ENCODE peak calls at places on chromosomes 1 and 21, in ten cellular contexts. P, H, U, L, Y, C, N, I, E and K are unnamed samples.

GRCh38 chr1:17611991-17612390 is 72.5 kb downstream of the ARHGEF10L start:
- DNase-seq in C (no peak), N (no peak), E (no peak), Y (peak), U (no peak), H (no peak), I (no peak), P (peak), L (peak), K (peak)

GRCh38 chr1:40762144-40762923 is 21.3 kb upstream of the KCNQ4 start:
- DNase-seq in N (no peak), Y (no peak), P (no peak), U (no peak), H (no peak), I (no peak), E (no peak), L (no peak), C (no peak), K (no peak)

GRCh38 chr1:40625476-40626382 is 39.8 kb downstream of the RIMS3 start:
- DNase-seq in Y (peak), E (no peak), H (no peak), L (no peak), C (peak), N (no peak), P (peak), I (no peak), U (no peak), K (no peak)

GRCh38 chr1:91020967-91021685 is 709 bp downstream of the ZNF644 start:
- DNase-seq in H (peak), E (peak), I (peak), Y (peak), P (peak), U (peak), L (peak), N (no peak), C (peak), K (peak)

GRCh38 chr1:6358144-6358624 is 35.4 kb downstream of the ACOT7 start:
- DNase-seq in I (peak), P (no peak), C (no peak), E (no peak), Y (no peak), N (no peak), L (no peak), H (no peak), U (peak), K (peak)

GRCh38 chr1:175597969-175598765 is 145.2 kb downstream of the TNR start:
- DNase-seq in Y (peak), C (no peak), H (no peak), I (no peak), P (no peak), U (no peak), E (no peak), N (no peak), L (no peak), K (peak)

GRCh38 chr1:37472994-37473393 is 1.4 kb upstream of the ZC3H12A start:
- DNase-seq in Y (no peak), L (no peak), C (no peak), E (no peak), P (no peak), H (no peak), U (no peak), I (no peak), N (no peak), K (no peak)

GRCh38 chr1:39408641-39409054 is 82.8 kb upstream of the BMP8A start:
- DNase-seq in E (peak), U (peak), Y (peak), P (peak), C (peak), L (peak), N (peak), H (peak), I (peak), K (peak)

GRCh38 chr1:246647113-246647512 is 77.1 kb upstream of the SCCPDH start:
- DNase-seq in I (no peak), Y (peak), H (no peak), P (no peak), C (peak), U (no peak), L (no peak), N (peak), E (peak), K (peak)

GRCh38 chr1:87980494-87980893 is 651.8 kb downstream of the LMO4 start:
- DNase-seq in H (no peak), I (no peak), N (no peak), Y (no peak), C (peak), U (no peak), P (no peak), E (no peak), L (no peak), K (no peak)

GRCh38 chr1:25572708-25573590 is 29.5 kb downstream of the LDLRAP1 start:
- DNase-seq in Y (peak), L (no peak), H (peak), I (peak), C (peak), E (peak), N (peak), P (peak), U (peak), K (peak)

GRCh38 chr1:72062584-72062983 is 219.8 kb downstream of the NEGR1 start:
- DNase-seq in P (no peak), L (no peak), I (no peak), Y (no peak), U (no peak), N (no peak), H (no peak), E (no peak), C (no peak), K (no peak)

GRCh38 chr1:110309768-110310167 is 29.4 kb upstream of the RBM15 start:
- DNase-seq in I (no peak), C (no peak), H (no peak), L (no peak), E (no peak), P (peak), Y (peak), N (no peak), U (no peak), K (peak)

GRCh38 chr21:27426196-27426595 is 459.3 kb upstream of the ADAMTS5 start:
- DNase-seq in I (no peak), L (peak), P (no peak), Y (peak), H (no peak), N (no peak), C (no peak), E (no peak), U (no peak), K (no peak)

GRCh38 chr1:208217774-208218173 is 26.4 kb downstream of the PLXNA2 start:
- DNase-seq in U (no peak), I (no peak), H (no peak), C (no peak), E (no peak), P (no peak), L (no peak), Y (no peak), N (no peak), K (no peak)

GRCh38 chr1:59223943-59224639 is 72.8 kb upstream of the FGGY start:
- DNase-seq in N (no peak), C (no peak), P (no peak), Y (no peak), H (no peak), I (no peak), E (no peak), L (no peak), U (no peak), K (no peak)

GRCh38 chr1:171222961-171223360 is 25.3 kb upstream of the FMO1 start:
- DNase-seq in H (no peak), L (no peak), I (no peak), C (no peak), P (no peak), Y (peak), U (no peak), N (no peak), E (no peak), K (no peak)

GRCh38 chr1:15975358-15975804 is 520 bp downstream of the ZBTB17 start:
- DNase-seq in U (no peak), H (peak), Y (peak), E (peak), N (no peak), L (no peak), C (peak), P (peak), I (peak), K (peak)

GRCh38 chr21:45029298-45029967 is 44.9 kb upstream of the ADARB1 start:
- DNase-seq in Y (no peak), U (no peak), N (peak), L (no peak), P (no peak), I (no peak), C (no peak), E (no peak), H (no peak), K (peak)

GRCh38 chr1:84299536-84300260 is 1.8 kb upstream of the SAMD13 start:
- DNase-seq in L (no peak), P (no peak), C (no peak), H (no peak), I (no peak), E (peak), Y (no peak), N (no peak), U (no peak), K (no peak)

GRCh38 chr1:16905112-16905855 is 9.5 kb downstream of the RNU1-2 start:
- DNase-seq in E (no peak), Y (peak), H (no peak), L (peak), I (peak), N (no peak), C (peak), P (peak), U (peak), K (peak)

GRCh38 chr1:152003846-152004442 is 10.3 kb upstream of the S100A10 start:
- DNase-seq in C (no peak), Y (peak), L (no peak), P (no peak), U (no peak), I (no peak), H (no peak), N (no peak), E (no peak), K (no peak)

GRCh38 chr1:245311887-245312286 is 157.1 kb downstream of the KIF26B start:
- DNase-seq in U (no peak), N (no peak), C (no peak), Y (no peak), P (no peak), I (no peak), H (no peak), E (no peak), L (no peak), K (no peak)

GRCh38 chr1:220528049-220528678 is at the start of gene MARK1:
- DNase-seq in C (peak), U (no peak), N (peak), H (no peak), Y (peak), L (no peak), I (no peak), P (peak), E (peak), K (peak)

GRCh38 chr1:38992450-38993111 is 1.5 kb downstream of the AKIRIN1 start:
- DNase-seq in U (no peak), N (no peak), H (no peak), I (no peak), E (no peak), Y (no peak), P (no peak), C (no peak), L (no peak), K (no peak)

GRCh38 chr1:67780637-67781036 is 52.6 kb downstream of the GNG12 start:
- DNase-seq in L (no peak), Y (no peak), N (no peak), C (no peak), I (no peak), P (no peak), H (no peak), U (no peak), E (no peak), K (no peak)

GRCh38 chr1:160169553-160170399 is 18.4 kb downstream of the ATP1A4 start:
- DNase-seq in L (no peak), I (no peak), C (no peak), P (no peak), U (no peak), H (no peak), E (no peak), Y (no peak), N (no peak), K (no peak)